ENCODE peak calls at places on chromosomes 2 and 18, in five cellular contexts. One of them, this sample, is unnamed.

GRCh38 chr2:205688417-205689200 is 6.3 kb downstream of the NRP2 start:
- DNase-seq in uterus: no peak
- DNase-seq in NB4: no peak
- DNase-seq in heart left ventricle: no peak
- DNase-seq in GM12865: no peak
- DNase-seq in this sample: no peak

GRCh38 chr2:393711-394696 is 106.1 kb upstream of the ALKAL2 start:
- DNase-seq in uterus: no peak
- DNase-seq in NB4: peak
- DNase-seq in heart left ventricle: no peak
- DNase-seq in GM12865: no peak
- DNase-seq in this sample: no peak

GRCh38 chr2:10964076-10964812 is 52.5 kb downstream of the KCNF1 start:
- DNase-seq in uterus: no peak
- DNase-seq in NB4: no peak
- DNase-seq in heart left ventricle: no peak
- DNase-seq in GM12865: no peak
- DNase-seq in this sample: no peak

GRCh38 chr2:126634273-126634861 is 21.6 kb upstream of the GYPC start:
- DNase-seq in uterus: no peak
- DNase-seq in NB4: peak
- DNase-seq in heart left ventricle: peak
- DNase-seq in GM12865: peak
- DNase-seq in this sample: peak

GRCh38 chr2:48738806-48739205 is 16.7 kb downstream of the LHCGR start:
- DNase-seq in uterus: no peak
- DNase-seq in NB4: no peak
- DNase-seq in heart left ventricle: no peak
- DNase-seq in GM12865: no peak
- DNase-seq in this sample: no peak

GRCh38 chr2:219402665-219403515 is 15.2 kb upstream of the DNPEP start:
- DNase-seq in uterus: peak
- DNase-seq in NB4: peak
- DNase-seq in heart left ventricle: peak
- DNase-seq in GM12865: peak
- DNase-seq in this sample: peak

GRCh38 chr2:145769053-145769716 is 1249.3 kb upstream of the ZEB2 start:
- DNase-seq in uterus: no peak
- DNase-seq in NB4: no peak
- DNase-seq in heart left ventricle: no peak
- DNase-seq in GM12865: no peak
- DNase-seq in this sample: no peak

GRCh38 chr2:207617011-207617671 is 8.1 kb downstream of the METTL21A start:
- DNase-seq in uterus: no peak
- DNase-seq in NB4: no peak
- DNase-seq in heart left ventricle: no peak
- DNase-seq in GM12865: no peak
- DNase-seq in this sample: no peak

GRCh38 chr2:150136901-150137300 is 350.6 kb downstream of the RND3 start:
- DNase-seq in uterus: no peak
- DNase-seq in NB4: no peak
- DNase-seq in heart left ventricle: no peak
- DNase-seq in GM12865: no peak
- DNase-seq in this sample: no peak

GRCh38 chr2:203740741-203741363 is 34.4 kb downstream of the CD28 start:
- DNase-seq in uterus: no peak
- DNase-seq in NB4: peak
- DNase-seq in heart left ventricle: no peak
- DNase-seq in GM12865: no peak
- DNase-seq in this sample: no peak

DNA sequence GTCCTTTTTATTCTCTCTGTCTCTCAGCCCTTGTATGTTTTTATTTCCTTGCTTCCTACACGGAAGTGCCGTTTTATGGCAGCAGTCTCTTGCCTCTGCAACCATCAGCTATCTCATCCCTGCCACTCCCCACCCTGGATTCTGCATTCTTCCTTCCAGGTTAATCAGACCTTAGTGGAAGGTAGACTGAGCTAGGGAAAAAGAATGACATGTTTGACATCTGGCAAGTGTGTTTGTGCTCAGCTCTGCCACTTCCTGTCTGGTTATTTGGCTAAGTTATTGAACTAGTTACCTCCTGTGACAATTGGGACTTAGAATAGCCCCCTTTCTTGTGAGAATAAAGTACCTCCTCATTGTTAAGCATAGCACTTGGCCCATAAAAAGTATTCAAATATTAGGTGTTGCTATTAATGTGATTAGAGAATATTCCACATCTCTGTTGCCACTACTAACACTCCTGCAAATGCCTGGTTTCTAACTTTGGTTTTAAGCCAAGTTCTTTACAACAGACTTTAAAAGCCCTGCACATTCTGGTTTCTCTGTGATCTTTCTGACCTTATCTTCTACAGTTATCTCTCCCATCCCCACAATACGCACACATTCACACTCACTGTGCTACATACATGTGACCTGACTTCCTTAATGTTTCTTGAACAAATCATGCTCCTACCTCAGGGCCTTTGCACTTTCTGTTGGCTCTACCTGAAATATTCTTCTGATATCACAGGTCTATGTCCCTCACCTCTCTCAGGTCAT is 10.8 kb upstream of the MAPRE2 start:
- DNase-seq in uterus: no peak
- DNase-seq in NB4: no peak
- DNase-seq in heart left ventricle: no peak
- DNase-seq in GM12865: peak
- DNase-seq in this sample: no peak
- TF ChIP-seq CTCF in uterus: no peak
- TF ChIP-seq CTCF in NB4: no peak
- TF ChIP-seq CTCF in heart left ventricle: no peak
- TF ChIP-seq CTCF in GM12865: no peak
- TF ChIP-seq CTCF in this sample: no peak

DNA sequence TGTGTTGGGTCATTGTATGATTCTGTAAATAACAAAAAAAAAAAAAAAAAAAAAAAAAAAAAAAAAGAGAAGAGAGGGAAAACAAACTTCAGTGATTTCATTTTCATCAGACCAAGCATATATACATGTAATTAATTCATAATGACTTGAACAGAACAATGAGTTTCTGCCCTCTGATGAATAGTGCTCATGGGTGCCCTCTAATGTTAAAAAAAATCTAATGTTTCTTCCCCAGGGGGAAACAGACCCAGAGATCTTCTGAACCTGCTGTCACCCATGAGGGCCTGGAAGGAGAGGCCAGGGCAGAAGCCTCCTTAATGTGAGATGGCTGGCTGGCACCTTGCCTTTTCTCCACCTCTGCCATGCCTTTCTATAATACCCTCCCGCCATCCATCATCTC is 289.2 kb downstream of the ZNF521 start:
- DNase-seq in uterus: no peak
- DNase-seq in NB4: no peak
- DNase-seq in heart left ventricle: no peak
- DNase-seq in GM12865: no peak
- DNase-seq in this sample: no peak
- TF ChIP-seq CTCF in uterus: no peak
- TF ChIP-seq CTCF in NB4: peak
- TF ChIP-seq CTCF in heart left ventricle: no peak
- TF ChIP-seq CTCF in GM12865: no peak
- TF ChIP-seq CTCF in this sample: no peak

GRCh38 chr2:25052948-25053477 is 11.1 kb downstream of the EFR3B start:
- DNase-seq in uterus: no peak
- DNase-seq in NB4: no peak
- DNase-seq in heart left ventricle: no peak
- DNase-seq in GM12865: no peak
- DNase-seq in this sample: no peak

GRCh38 chr2:25056391-25056821 is 14.5 kb downstream of the EFR3B start:
- DNase-seq in uterus: no peak
- DNase-seq in NB4: no peak
- DNase-seq in heart left ventricle: no peak
- DNase-seq in GM12865: no peak
- DNase-seq in this sample: no peak

GRCh38 chr2:25055521-25055920 is 13.6 kb downstream of the EFR3B start:
- DNase-seq in uterus: no peak
- DNase-seq in NB4: no peak
- DNase-seq in heart left ventricle: no peak
- DNase-seq in GM12865: no peak
- DNase-seq in this sample: no peak

GRCh38 chr2:25050128-25050527 is 8.3 kb downstream of the EFR3B start:
- DNase-seq in uterus: no peak
- DNase-seq in NB4: no peak
- DNase-seq in heart left ventricle: no peak
- DNase-seq in GM12865: peak
- DNase-seq in this sample: peak

GRCh38 chr2:25054720-25055119 is 12.8 kb downstream of the EFR3B start:
- DNase-seq in uterus: no peak
- DNase-seq in NB4: no peak
- DNase-seq in heart left ventricle: no peak
- DNase-seq in GM12865: no peak
- DNase-seq in this sample: no peak
- TF ChIP-seq CTCF in uterus: no peak
- TF ChIP-seq CTCF in NB4: no peak
- TF ChIP-seq CTCF in heart left ventricle: no peak
- TF ChIP-seq CTCF in GM12865: no peak
- TF ChIP-seq CTCF in this sample: no peak

GRCh38 chr2:63858291-63858690 is 16.6 kb downstream of the UGP2 start:
- DNase-seq in uterus: no peak
- DNase-seq in NB4: no peak
- DNase-seq in heart left ventricle: no peak
- DNase-seq in GM12865: no peak
- DNase-seq in this sample: no peak

GRCh38 chr2:63865159-63865799 is 23.6 kb downstream of the UGP2 start:
- DNase-seq in uterus: no peak
- DNase-seq in NB4: no peak
- DNase-seq in heart left ventricle: no peak
- DNase-seq in GM12865: no peak
- DNase-seq in this sample: no peak

GRCh38 chr2:63863707-63864106 is 22.0 kb downstream of the UGP2 start:
- DNase-seq in uterus: no peak
- DNase-seq in NB4: no peak
- DNase-seq in heart left ventricle: no peak
- DNase-seq in GM12865: no peak
- DNase-seq in this sample: no peak

GRCh38 chr2:63862802-63863201 is 21.1 kb downstream of the UGP2 start:
- DNase-seq in uterus: no peak
- DNase-seq in NB4: no peak
- DNase-seq in heart left ventricle: no peak
- DNase-seq in GM12865: no peak
- DNase-seq in this sample: no peak

DNA sequence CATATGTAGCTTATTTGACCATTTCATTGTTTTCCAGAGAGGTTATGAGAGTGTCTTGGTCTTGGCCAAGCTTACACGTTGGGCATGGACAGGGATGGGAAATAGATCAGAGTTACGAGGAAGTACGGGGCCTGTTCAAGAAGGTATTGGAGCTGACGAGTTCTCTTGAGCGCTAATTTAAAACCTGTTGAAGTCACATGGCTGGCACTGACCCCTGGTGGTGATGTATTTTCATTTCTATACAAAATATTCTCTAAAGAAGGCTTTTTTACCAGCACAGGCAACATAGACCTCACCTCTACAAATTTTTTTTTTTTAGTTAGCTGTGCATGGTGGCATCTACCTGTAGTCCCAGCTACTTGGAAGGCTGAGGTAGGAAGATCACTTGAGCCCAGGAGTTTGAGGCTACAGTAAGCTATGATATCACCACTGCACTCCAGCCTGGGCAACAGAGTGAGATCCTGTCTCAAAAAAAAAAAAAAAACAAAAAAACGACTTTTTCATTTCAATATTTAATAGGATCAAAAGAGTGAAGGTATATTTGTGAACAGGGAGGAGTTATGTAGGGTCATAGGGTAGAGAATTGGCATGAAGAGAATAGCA is 19.6 kb downstream of the UGP2 start:
- DNase-seq in uterus: peak
- DNase-seq in NB4: peak
- DNase-seq in heart left ventricle: peak
- DNase-seq in GM12865: peak
- DNase-seq in this sample: peak
- TF ChIP-seq CTCF in uterus: peak
- TF ChIP-seq CTCF in NB4: peak
- TF ChIP-seq CTCF in heart left ventricle: peak
- TF ChIP-seq CTCF in GM12865: peak
- TF ChIP-seq CTCF in this sample: peak

DNA sequence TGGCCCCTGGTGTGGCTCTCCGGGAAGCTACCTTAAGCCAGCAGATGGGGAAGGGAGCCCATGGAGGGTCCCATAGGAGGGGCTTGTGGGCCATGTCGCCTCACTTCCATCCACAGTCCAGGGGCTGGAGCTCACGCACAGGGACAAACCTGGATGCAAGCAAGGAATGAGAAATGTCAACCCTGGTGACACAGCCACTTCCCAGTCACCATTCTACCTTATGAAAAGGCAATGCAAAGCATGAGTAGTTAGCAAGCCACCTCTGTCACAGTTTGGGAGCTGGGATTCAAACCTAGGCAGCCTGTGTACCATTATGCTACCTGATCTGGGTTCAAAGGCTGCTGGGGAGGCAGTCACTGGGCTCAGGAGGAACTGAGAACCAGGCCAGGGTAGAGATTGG is 170.0 kb upstream of the KLHL29 start:
- DNase-seq in uterus: no peak
- DNase-seq in NB4: no peak
- DNase-seq in heart left ventricle: no peak
- DNase-seq in GM12865: no peak
- DNase-seq in this sample: no peak
- TF ChIP-seq CTCF in uterus: no peak
- TF ChIP-seq CTCF in NB4: no peak
- TF ChIP-seq CTCF in heart left ventricle: no peak
- TF ChIP-seq CTCF in GM12865: no peak
- TF ChIP-seq CTCF in this sample: no peak

This sample was measured in GM10248.